ENCODE peak calls at places on chromosome 1, in six cellular contexts. F, L, B, K, N and A are unnamed samples.

GRCh38 chr1:53510215-53510614 is 51.0 kb downstream of the DMRTB1 start:
- DNase-seq in F (no peak), L (no peak), B (no peak), K (no peak), N (no peak), A (no peak)

GRCh38 chr1:198937231-198938031 is 298.6 kb downstream of the PTPRC start:
- DNase-seq in F (peak), L (peak), B (no peak), K (peak), N (peak), A (no peak)

GRCh38 chr1:110220324-110220723 is 10.2 kb downstream of the KCNC4 start:
- DNase-seq in F (no peak), L (no peak), B (no peak), K (no peak), N (no peak), A (no peak)

GRCh38 chr1:224080082-224080774 is 33.7 kb upstream of the FBXO28 start:
- DNase-seq in F (peak), L (no peak), B (no peak), K (peak), N (no peak), A (no peak)

GRCh38 chr1:182990413-182991144 is 32.6 kb upstream of the LAMC1 start:
- DNase-seq in F (no peak), L (no peak), B (no peak), K (no peak), N (no peak), A (no peak)

GRCh38 chr1:154483941-154484803 is 17.8 kb upstream of the TDRD10 start:
- DNase-seq in F (no peak), L (no peak), B (no peak), K (peak), N (no peak), A (no peak)

GRCh38 chr1:54998677-54999076 is at the start of gene BSND:
- DNase-seq in F (no peak), L (no peak), B (no peak), K (no peak), N (peak), A (no peak)

GRCh38 chr1:24949331-24949881 is 19.3 kb upstream of the RUNX3 start:
- DNase-seq in F (peak), L (no peak), B (no peak), K (peak), N (no peak), A (no peak)